ENCODE peak calls at places on chromosomes 3 and 15, in four cellular contexts. Y is H9, O is mesendoderm, M is H1. Q is an unnamed sample. For H3K79me2, the result is how much of the 10 kb centered on the place peaks cover.

GRCh38 chr3:128726691-128727031 is 678 bp downstream of the RAB7A start:
- DNase-seq in O (peak), M (no peak), Y (no peak), Q (peak)

GRCh38 chr3:12944413-12944812 is 103.0 kb upstream of the RPL32 start:
- DNase-seq in Y (no peak), M (no peak), O (no peak), Q (no peak)

GRCh38 chr15:78675617-78676360 is 34.8 kb upstream of the CHRNB4 start:
- DNase-seq in Y (no peak), O (no peak), M (no peak), Q (no peak)

GRCh38 chr3:10285307-10285706 is 7.4 kb downstream of the GHRL start:
- DNase-seq in Y (no peak), M (no peak), O (no peak), Q (no peak)

GRCh38 chr3:31066999-31067398 is 172.5 kb upstream of the GADL1 start:
- DNase-seq in O (peak), Y (no peak), M (no peak), Q (peak)

GRCh38 chr3:168091299-168091852 is 4.3 kb downstream of the GOLIM4 start:
- DNase-seq in Y (no peak), O (peak), M (no peak), Q (no peak)

GRCh38 chr15:68586274-68586961 is 7.6 kb downstream of the CORO2B start:
- DNase-seq in M (no peak), O (peak), Y (no peak), Q (no peak)

GRCh38 chr3:149771652-149772271 is 19.5 kb upstream of the COMMD2 start:
- DNase-seq in Y (peak), O (peak), M (peak), Q (peak)

GRCh38 chr15:101447561-101448071 is 41.9 kb downstream of the PCSK6 start:
- DNase-seq in Y (no peak), M (no peak), O (no peak), Q (no peak)

GRCh38 chr3:150798122-150798618 is 35.2 kb upstream of the SIAH2 start:
- DNase-seq in M (no peak), O (peak), Y (peak), Q (peak)

GRCh38 chr15:38996111-38996541 is 431.5 kb upstream of the RASGRP1 start:
- DNase-seq in O (no peak), M (no peak), Y (no peak), Q (peak)

GRCh38 chr15:80152896-80153876 is at the start of gene FAH:
- DNase-seq in M (peak), O (peak), Y (peak), Q (peak)

GRCh38 chr3:32868719-32869512 is 51.1 kb downstream of the TRIM71 start:
- DNase-seq in O (no peak), M (no peak), Y (no peak), Q (peak)

GRCh38 chr15:65906396-65906795 is 37.1 kb downstream of the RAB11A start:
- DNase-seq in O (peak), M (peak), Y (peak), Q (peak)

GRCh38 chr3:33032937-33033336 is 64.0 kb downstream of the GLB1 start:
- DNase-seq in M (no peak), Y (no peak), O (no peak), Q (peak)

GRCh38 chr3:13287833-13288232 is 132.3 kb downstream of the NUP210 start:
- DNase-seq in Y (no peak), M (no peak), O (no peak), Q (no peak)

GRCh38 chr3:178705925-178706324 is 169.7 kb downstream of the KCNMB2 start:
- DNase-seq in O (no peak), M (no peak), Y (no peak), Q (no peak)

GRCh38 chr3:151707216-151707615 is 26.5 kb upstream of the AADACL2 start:
- DNase-seq in O (no peak), Y (no peak), M (no peak), Q (peak)

GRCh38 chr3:30768703-30769550 is 125.5 kb downstream of the GADL1 start:
- DNase-seq in O (peak), Y (peak), M (peak), Q (peak)

GRCh38 chr3:42192334-42193200 is 73.4 kb downstream of the CCK start:
- DNase-seq in M (no peak), Y (no peak), O (no peak), Q (peak)

GRCh38 chr3:13344663-13345062 is 75.5 kb downstream of the NUP210 start:
- DNase-seq in Y (no peak), O (no peak), M (no peak), Q (no peak)

GRCh38 chr15:81948751-81949150 is 97.1 kb downstream of the MEX3B start:
- DNase-seq in Y (no peak), M (no peak), O (no peak), Q (no peak)

GRCh38 chr3:10376353-10376752 is 55.4 kb upstream of the SEC13 start:
- DNase-seq in O (no peak), M (no peak), Y (no peak), Q (no peak)

GRCh38 chr3:171417813-171418212 is 42.4 kb downstream of the TNIK start:
- DNase-seq in M (no peak), O (no peak), Y (no peak), Q (peak)

GRCh38 chr3:127056976-127057375 is 74.1 kb downstream of the PLXNA1 start:
- DNase-seq in M (no peak), Y (no peak), O (no peak), Q (no peak)

GRCh38 chr15:92595506-92596337 is 59.9 kb downstream of the FAM174B start:
- DNase-seq in M (no peak), Y (no peak), O (no peak), Q (no peak)

GRCh38 chr3:155667988-155668387 is 76.9 kb downstream of the PLCH1 start:
- DNase-seq in O (no peak), M (no peak), Y (no peak), Q (no peak)

GRCh38 chr15:88456733-88457132 is 10.5 kb downstream of the MRPL46 start:
- DNase-seq in M (no peak), O (no peak), Y (no peak), Q (no peak)

GRCh38 chr3:14845826-14846225 is 27.1 kb downstream of the FGD5 start:
- DNase-seq in M (no peak), Y (no peak), O (no peak), Q (no peak)

GRCh38 chr3:188286087-188286513 is 132.1 kb downstream of the LPP start:
- DNase-seq in M (no peak), Y (no peak), O (no peak), Q (no peak)

GRCh38 chr15:28086175-28086703 is 12.9 kb downstream of the OCA2 start:
- DNase-seq in O (peak), Y (peak), M (peak), Q (peak)

GRCh38 chr15:28081594-28081993 is 17.5 kb downstream of the OCA2 start:
- DNase-seq in Y (no peak), M (no peak), O (no peak), Q (no peak)

GRCh38 chr15:28085489-28086174 is 13.5 kb downstream of the OCA2 start:
- DNase-seq in O (no peak), Y (no peak), M (no peak), Q (no peak)

GRCh38 chr15:28082891-28083688 is 16.0 kb downstream of the OCA2 start:
- DNase-seq in Y (no peak), O (no peak), M (no peak), Q (no peak)

DNA sequence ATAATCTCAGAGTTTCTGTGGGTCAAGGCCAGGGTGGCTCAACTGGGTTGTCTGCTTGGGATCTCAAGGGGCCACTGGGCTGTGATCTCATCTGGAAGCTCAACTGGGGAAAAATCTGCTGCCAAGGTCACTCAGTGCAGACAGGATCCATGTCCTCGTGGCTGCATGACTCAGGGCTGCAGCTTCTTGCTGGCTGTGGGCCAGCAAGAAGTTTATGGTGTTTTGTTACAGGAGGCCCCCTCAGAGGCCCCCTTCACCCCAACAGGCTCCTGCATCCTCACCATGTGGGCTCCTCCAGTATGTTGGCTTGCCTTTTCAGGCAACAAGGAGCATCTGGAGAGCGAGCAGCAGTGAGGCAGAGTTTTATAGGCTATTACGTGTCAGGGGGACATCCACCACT is 14.6 kb downstream of the OCA2 start:
- DNase-seq in M (no peak), Y (no peak), O (no peak), Q (no peak)
- H2AK5ac ChIP-seq in M (no peak), Y (no peak), O (no peak), Q (no peak)

GRCh38 chr3:113499081-113499480 is 15.9 kb downstream of the SPICE1 start:
- DNase-seq in M (no peak), Y (no peak), O (no peak), Q (no peak)
- H3K18ac ChIP-seq in M (no peak), Y (no peak), O (no peak), Q (no peak)

GRCh38 chr3:101835676-101836075 is 13.6 kb upstream of the NFKBIZ start:
- DNase-seq in O (no peak), Y (no peak), M (no peak), Q (no peak)

GRCh38 chr3:101833446-101833974 is 15.8 kb upstream of the NFKBIZ start:
- DNase-seq in Y (no peak), M (no peak), O (no peak), Q (no peak)

GRCh38 chr3:101840066-101840465 is 9.2 kb upstream of the NFKBIZ start:
- DNase-seq in O (no peak), Y (no peak), M (no peak), Q (no peak)

GRCh38 chr3:101836160-101836559 is 13.2 kb upstream of the NFKBIZ start:
- DNase-seq in M (no peak), Y (no peak), O (no peak), Q (no peak)

DNA sequence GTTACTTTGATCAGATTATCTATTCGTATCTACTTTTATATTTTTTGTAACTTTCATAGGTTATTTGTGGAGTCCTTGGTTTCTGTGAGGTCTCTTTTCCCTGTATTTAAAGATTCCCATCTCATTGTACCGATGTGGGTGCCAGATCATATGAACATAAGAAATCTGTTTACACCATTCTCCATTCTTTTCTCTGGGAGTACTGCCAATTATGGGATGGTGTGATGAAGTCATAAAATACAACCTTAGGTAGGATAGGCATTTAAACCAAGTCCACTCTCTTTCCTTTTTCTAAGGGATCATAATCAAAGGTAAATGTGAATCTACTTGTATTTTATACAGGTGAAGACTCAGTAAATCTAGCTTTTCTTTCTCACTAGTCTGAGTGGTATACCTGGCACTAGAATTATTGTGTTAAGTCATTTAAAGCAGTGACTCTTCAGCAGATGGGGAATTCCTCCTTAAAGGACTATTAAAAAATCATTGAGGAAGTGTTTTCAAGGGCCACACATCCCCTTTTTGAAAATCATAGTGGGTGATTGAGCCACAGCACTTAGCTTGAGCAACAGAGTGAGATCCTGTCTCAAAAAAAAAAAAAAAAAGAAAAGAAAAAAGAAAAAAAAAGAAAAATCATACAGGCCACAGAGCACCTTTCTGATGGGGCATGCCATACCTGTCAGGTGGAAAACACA is 12.3 kb upstream of the NFKBIZ start:
- DNase-seq in O (no peak), Y (no peak), M (no peak), Q (peak)
- H3K79me2 ChIP-seq in O (under half), Y (under half), M (under half), Q (under half)

DNA sequence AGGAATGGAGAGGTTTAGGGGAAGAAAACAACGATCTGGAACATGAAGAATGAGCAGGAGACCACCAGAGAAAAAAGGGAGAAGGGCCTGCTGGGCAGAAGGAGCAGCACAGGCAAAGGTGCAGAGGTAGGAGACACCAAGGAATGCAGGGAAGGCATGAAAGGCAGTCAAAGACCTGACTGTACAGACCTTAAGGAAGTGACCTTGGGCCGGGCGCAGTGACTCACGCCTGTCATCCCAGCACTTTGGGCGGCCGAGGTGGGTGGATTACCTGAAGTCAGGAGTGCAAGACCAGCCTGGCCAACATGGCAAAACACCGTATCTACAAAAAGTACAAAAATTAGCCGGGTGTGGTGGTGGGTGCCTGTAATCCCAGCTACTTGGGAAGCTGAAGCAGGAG is 157.7 kb upstream of the ATP10A start:
- DNase-seq in M (no peak), O (no peak), Y (no peak), Q (peak)
- H2AK5ac ChIP-seq in M (no peak), O (no peak), Y (no peak), Q (no peak)

DNA sequence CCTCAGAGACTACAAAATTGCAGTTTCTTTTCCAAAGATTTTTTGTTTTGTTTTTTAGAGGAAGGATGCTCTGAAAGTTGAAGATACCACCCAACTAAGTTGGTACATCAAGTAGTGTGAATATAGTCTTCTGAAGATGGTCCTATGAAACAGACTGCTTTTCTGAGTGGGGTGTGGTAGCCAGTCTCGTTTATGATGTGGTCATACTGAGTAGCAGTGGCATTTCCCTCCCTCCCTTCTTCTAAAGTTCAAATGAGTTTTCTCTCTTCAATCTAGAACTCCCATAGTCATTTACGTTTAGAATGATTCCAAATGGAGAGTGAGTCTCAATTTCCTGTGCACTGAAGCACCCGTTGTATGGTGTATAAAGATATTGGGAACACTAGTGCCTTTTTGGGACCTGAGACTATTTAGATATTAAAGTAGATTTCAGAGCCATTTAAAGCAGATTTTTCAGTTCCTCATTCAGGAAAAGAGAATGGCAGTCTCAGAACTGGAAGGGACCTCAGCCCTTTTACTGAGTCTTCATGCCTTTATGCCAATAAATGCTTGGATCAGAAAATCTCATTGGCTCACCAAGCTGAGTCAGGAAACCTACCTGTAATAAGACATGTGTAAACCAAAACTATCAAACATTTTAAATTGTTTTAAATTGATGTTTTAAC is 200.4 kb downstream of the CDIN1 start:
- DNase-seq in M (no peak), Y (no peak), O (no peak), Q (no peak)
- H3K18ac ChIP-seq in M (no peak), Y (no peak), O (no peak), Q (no peak)

DNA sequence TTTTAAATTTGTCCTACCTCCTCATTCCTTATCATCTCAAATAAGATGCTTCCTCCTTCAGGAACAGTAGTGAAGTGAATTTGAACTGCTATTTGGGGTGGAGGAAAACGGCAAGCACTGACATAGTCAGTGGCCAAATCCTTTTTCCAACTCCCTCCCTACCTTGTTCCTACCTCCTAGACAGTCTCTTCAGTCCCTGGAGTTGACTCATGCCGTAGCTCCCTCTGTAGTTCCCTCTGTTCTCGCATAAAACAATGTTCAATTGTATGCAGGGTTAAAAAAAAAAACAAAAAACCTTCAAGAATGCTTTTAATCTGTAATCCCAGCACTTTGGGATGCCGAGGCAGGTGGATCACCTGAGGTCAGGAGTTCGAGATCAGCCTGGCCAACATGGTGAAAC is 1.4 kb downstream of the UBR1 start:
- DNase-seq in Y (no peak), M (no peak), O (peak), Q (no peak)
- H3K79me2 ChIP-seq in Y (under half), M (under half), O (under half), Q (under half)

GRCh38 chr3:124843068-124843467 is 44.1 kb downstream of the ITGB5 start:
- DNase-seq in Y (no peak), M (no peak), O (no peak), Q (no peak)
- H2AK5ac ChIP-seq in Y (no peak), M (no peak), O (no peak), Q (no peak)

Q was measured in trophoblast cell.